ENCODE peak calls at places on chromosomes 3 and 15, in ten cellular contexts. W is transverse colon, V is tibial nerve, N is OCI-LY7, D is mucosa of descending colon, Z is heart right ventricle, U is cardiac fibroblast, Q is Peyer's patch, M is DND-41, K is HCT116. I is an unnamed sample.

GRCh38 chr15:90062023-90062728 is 40.1 kb downstream of the IDH2 start:
- DNase-seq in W (peak), D (peak), K (no peak), M (peak), N (peak), Q (peak), Z (peak), V (no peak), U (peak), I (no peak)

GRCh38 chr3:181932039-181932438 is 220.3 kb downstream of the SOX2 start:
- DNase-seq in U (no peak), W (no peak), Z (no peak), D (no peak), K (no peak), Q (no peak), N (peak), V (no peak), M (no peak), I (no peak)

GRCh38 chr15:63332367-63333078 is 49.1 kb downstream of the CA12 start:
- DNase-seq in Z (no peak), D (no peak), V (no peak), U (peak), M (no peak), K (peak), Q (no peak), N (no peak), W (no peak), I (peak)

GRCh38 chr3:132804498-132804897 is 82.3 kb upstream of the NPHP3 start:
- DNase-seq in M (no peak), V (no peak), Z (no peak), U (peak), W (no peak), D (no peak), Q (no peak), K (no peak), N (no peak), I (no peak)

GRCh38 chr15:40787344-40787841 is 17.6 kb downstream of the C15orf62 start:
- DNase-seq in K (peak), Q (peak), N (peak), M (peak), Z (no peak), W (peak), U (peak), D (peak), V (no peak), I (peak)

GRCh38 chr15:101137312-101137940 is 114.4 kb downstream of the CHSY1 start:
- DNase-seq in Z (no peak), U (no peak), W (no peak), N (no peak), D (no peak), V (no peak), M (peak), Q (no peak), K (no peak), I (no peak)

GRCh38 chr15:78617131-78617915 is 3.5 kb downstream of the CHRNA3 start:
- DNase-seq in M (no peak), Q (no peak), W (no peak), U (no peak), Z (no peak), D (no peak), V (no peak), K (no peak), N (no peak), I (no peak)

GRCh38 chr3:99997293-99997692 is 117.0 kb downstream of the FILIP1L start:
- DNase-seq in W (no peak), Z (no peak), M (no peak), U (peak), N (no peak), Q (no peak), D (no peak), V (no peak), K (no peak), I (no peak)

GRCh38 chr3:52358362-52358940 is 42.3 kb downstream of the DNAH1 start:
- DNase-seq in Q (no peak), W (no peak), M (no peak), D (no peak), K (no peak), N (no peak), U (no peak), V (no peak), Z (no peak), I (no peak)

GRCh38 chr3:29156071-29156715 is 124.7 kb upstream of the RBMS3 start:
- DNase-seq in Z (no peak), M (no peak), D (no peak), W (no peak), K (no peak), N (no peak), U (no peak), Q (no peak), V (no peak), I (no peak)

GRCh38 chr3:172329070-172329469 is 119.2 kb downstream of the GHSR start:
- DNase-seq in D (no peak), V (no peak), N (no peak), M (peak), Z (no peak), Q (no peak), K (no peak), U (no peak), W (no peak), I (no peak)

GRCh38 chr3:189673535-189673934 is 42.3 kb downstream of the TP63 start:
- DNase-seq in V (no peak), K (no peak), U (no peak), D (no peak), M (no peak), W (no peak), Z (no peak), Q (no peak), N (no peak), I (no peak)

GRCh38 chr3:60841355-60841754 is 409.9 kb downstream of the FHIT start:
- DNase-seq in N (no peak), K (no peak), U (peak), D (no peak), Q (no peak), V (no peak), Z (no peak), W (no peak), M (no peak), I (no peak)

GRCh38 chr15:39094116-39094515 is 486.8 kb upstream of the THBS1 start:
- DNase-seq in W (no peak), D (no peak), V (no peak), Q (no peak), N (no peak), Z (no peak), U (no peak), K (no peak), M (no peak), I (no peak)

GRCh38 chr3:185420762-185421161 is 57.8 kb downstream of the MAP3K13 start:
- DNase-seq in N (no peak), U (peak), W (peak), D (peak), Q (no peak), M (no peak), Z (no peak), V (peak), K (no peak), I (no peak)

GRCh38 chr15:55737373-55737772 is 5.6 kb downstream of the PRTG start:
- DNase-seq in Q (no peak), W (no peak), M (no peak), N (no peak), D (no peak), U (peak), Z (peak), V (no peak), K (no peak), I (no peak)

GRCh38 chr3:184126006-184126405 is 9.2 kb upstream of the EIF2B5 start:
- DNase-seq in D (no peak), V (no peak), M (no peak), Q (no peak), W (no peak), U (peak), Z (no peak), N (no peak), K (no peak), I (peak)

GRCh38 chr3:101861212-101861977 is 12.1 kb downstream of the NFKBIZ start:
- DNase-seq in N (no peak), M (no peak), W (no peak), Z (no peak), Q (no peak), U (peak), D (no peak), V (no peak), K (no peak), I (no peak)

GRCh38 chr3:84961492-84962255 is 2.9 kb downstream of the CADM2 start:
- DNase-seq in K (no peak), W (no peak), Z (no peak), U (no peak), D (no peak), Q (no peak), M (no peak), N (no peak), V (no peak), I (no peak)

GRCh38 chr3:84959470-84960380 is 936 bp downstream of the CADM2 start:
- DNase-seq in W (no peak), D (no peak), U (no peak), Z (no peak), M (no peak), N (no peak), Q (no peak), K (no peak), V (no peak), I (no peak)

GRCh38 chr3:84960994-84961393 is 2.2 kb downstream of the CADM2 start:
- DNase-seq in D (no peak), Z (no peak), Q (no peak), W (no peak), N (no peak), K (no peak), M (no peak), V (no peak), U (no peak), I (no peak)

GRCh38 chr3:84960581-84960980 is 1.8 kb downstream of the CADM2 start:
- DNase-seq in D (no peak), V (no peak), Q (no peak), M (no peak), W (no peak), U (no peak), Z (no peak), K (no peak), N (no peak), I (no peak)

DNA sequence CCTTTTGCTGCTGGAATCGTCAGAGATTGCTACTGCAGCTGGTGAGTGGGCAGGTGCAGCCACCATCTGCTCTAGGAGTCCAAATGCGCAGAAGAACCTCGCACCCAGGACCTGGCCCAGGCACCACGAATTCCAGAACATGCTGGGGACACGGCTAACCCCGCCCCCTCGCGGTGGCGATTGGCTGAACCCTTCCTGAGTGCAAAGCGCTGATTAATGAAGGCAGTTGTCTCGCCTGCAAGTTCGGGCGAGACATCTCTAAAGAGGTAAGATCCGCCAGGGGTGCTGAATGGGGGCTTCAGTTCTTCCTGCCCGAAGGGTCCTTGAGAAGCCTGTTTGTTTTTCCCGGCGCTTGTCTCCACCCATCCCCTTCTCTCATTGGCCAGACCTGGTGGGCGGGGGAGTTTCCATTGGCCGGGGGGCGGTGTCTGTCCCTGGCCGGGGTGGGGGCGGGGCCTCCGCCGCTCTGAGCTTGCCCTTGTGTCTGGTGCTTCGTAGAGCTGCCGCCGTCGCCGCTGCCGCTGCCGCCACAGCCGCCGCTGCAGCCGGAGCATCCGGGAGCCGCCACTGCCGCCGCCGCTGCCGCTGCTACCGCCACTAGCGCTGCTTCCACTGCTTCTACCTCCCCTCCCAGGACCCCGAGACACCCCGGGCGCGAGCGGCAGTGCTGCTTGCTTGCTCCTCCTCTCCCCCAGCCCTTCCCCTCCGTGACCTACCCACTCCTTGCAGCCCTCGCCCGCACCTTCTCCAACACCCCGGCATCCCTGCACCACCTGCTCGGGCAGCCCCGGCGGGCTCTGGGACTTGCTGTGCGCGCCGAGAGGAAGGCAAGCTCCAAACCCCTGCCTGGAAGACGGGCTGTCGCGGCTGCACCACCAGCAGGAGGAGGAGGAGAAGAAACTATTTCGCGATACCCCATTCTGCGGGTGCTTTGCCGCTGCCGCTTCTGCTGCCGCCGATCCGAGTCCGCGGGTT is at the start of gene CADM2:
- DNase-seq in W (peak), M (no peak), K (no peak), V (peak), Z (peak), D (peak), N (no peak), U (peak), Q (peak), I (peak)
- TF ChIP-seq CTCF in W (peak), M (no peak), K (no peak), V (peak), Z (peak), D (no peak), N (no peak), U (peak), Q (no peak), I (peak)

DNA sequence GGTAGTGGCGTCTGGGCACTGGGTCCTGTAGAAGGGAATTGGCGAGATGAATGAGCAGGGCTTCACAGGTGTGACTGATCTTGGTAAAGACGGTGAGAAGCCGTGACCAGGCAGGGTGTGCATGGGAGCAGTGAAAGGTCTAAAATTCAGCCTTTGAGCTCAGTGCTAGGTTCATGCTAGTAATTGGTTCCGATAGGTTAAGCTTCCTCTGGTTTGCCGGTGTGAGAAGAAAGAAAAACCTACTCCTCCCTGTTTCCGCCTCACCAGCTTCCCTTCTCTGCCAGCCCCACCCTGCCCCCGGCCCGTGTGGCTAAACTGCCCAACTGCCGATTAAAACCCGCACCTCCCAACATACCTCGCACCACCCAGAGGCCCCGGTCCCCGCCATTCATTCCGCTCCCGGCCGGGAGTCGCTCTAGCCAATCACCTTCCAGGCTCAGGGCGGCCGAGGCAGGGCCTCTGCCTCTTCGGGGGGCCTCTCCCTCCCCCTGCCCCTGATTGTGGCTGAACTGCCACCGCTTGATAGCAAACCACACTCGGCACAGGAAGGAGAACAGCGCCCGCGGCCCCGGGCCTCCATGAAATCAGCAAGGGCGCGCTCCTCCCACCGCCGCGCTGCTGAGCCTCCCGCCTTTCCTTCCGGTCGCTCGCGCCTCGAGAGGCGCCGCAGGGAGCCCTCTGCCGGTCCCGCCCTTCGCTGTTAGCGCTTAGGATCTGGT is 7.3 kb upstream of the NRROS start:
- DNase-seq in W (peak), Q (peak), V (peak), D (peak), U (peak), Z (peak), K (peak), N (peak), M (peak), I (peak)
- TF ChIP-seq CTCF in W (no peak), Q (no peak), V (no peak), D (no peak), U (peak), Z (peak), K (peak), N (peak), M (peak), I (peak)

GRCh38 chr3:58308728-58309127 is 2.4 kb downstream of the HTD2 start:
- DNase-seq in Z (peak), W (no peak), Q (no peak), N (no peak), U (peak), K (no peak), D (peak), V (peak), M (no peak), I (no peak)
- TF ChIP-seq CTCF in Z (no peak), W (no peak), Q (no peak), N (no peak), U (no peak), K (no peak), D (no peak), V (no peak), M (no peak), I (no peak)

DNA sequence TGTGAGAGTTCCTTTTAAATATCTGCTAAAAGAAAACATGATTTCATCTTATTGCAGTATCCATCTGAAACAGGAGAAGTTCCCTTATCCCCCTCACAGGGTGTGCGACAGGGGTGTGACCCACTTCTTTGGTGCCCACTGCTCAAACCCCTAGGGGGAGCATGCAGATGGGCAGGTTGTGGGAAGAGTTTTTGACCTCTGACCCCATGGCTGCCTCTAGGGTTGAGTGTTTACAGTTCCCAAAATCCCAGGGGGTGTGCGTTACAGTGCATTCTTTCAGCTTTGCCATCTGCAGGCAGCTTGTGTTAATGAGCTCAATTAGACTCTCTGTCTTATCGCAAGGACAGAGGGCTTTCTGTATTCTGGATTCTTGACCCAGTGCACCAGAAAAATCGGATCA is 443.2 kb upstream of the FRG2C start:
- DNase-seq in U (no peak), K (no peak), M (no peak), Z (no peak), V (no peak), D (no peak), W (no peak), Q (no peak), N (no peak), I (no peak)
- TF ChIP-seq CTCF in U (no peak), K (no peak), M (no peak), Z (no peak), V (no peak), D (no peak), W (no peak), Q (no peak), N (no peak), I (no peak)

DNA sequence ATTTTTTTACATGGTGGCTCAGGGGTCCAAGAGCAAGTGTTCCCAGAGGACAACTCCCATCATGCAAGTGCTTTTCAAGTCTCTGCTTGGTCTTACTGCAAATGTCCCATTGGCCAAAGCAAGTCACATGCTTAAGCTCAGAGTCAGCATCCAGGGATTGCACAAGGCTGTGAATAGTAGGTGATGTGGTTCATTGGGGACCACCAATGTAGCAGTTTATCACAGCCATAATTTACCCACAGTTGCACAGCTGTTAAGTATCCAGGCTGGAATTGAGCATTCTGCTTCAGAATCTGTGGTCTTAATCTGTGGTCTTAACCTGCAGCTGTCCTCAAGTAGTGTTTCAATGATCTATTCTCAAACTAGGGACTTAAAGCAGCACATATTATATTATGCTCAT is 71.4 kb upstream of the PLCL2 start:
- DNase-seq in Q (no peak), N (no peak), K (no peak), D (no peak), Z (no peak), M (no peak), W (no peak), U (peak), V (no peak), I (no peak)
- TF ChIP-seq CTCF in Q (no peak), N (no peak), K (no peak), D (no peak), Z (no peak), M (no peak), W (no peak), U (no peak), V (no peak), I (no peak)

I was measured in HFFc6.